ENCODE peak calls at places on chromosomes 11 and 22, in ten cellular contexts. W, I, Q, V, K, L, X, Y, F and E are unnamed samples.

GRCh38 chr11:108216988-108217387 is 5.5 kb downstream of the NPAT start:
- DNase-seq in I (no peak), L (no peak), V (no peak), F (no peak), K (no peak), X (no peak), Y (no peak), W (no peak), Q (no peak), E (no peak)

GRCh38 chr11:101555366-101555765 is 28.4 kb downstream of the TRPC6 start:
- DNase-seq in K (no peak), W (no peak), X (no peak), Y (no peak), V (no peak), L (no peak), F (no peak), Q (no peak), I (no peak), E (no peak)

GRCh38 chr11:47997063-47998053 is 17.0 kb downstream of the PTPRJ start:
- DNase-seq in L (no peak), X (no peak), F (no peak), Y (no peak), W (no peak), Q (no peak), V (no peak), I (no peak), K (no peak), E (no peak)

GRCh38 chr11:3836903-3837302 is 3.9 kb downstream of the RHOG start:
- DNase-seq in V (no peak), Q (no peak), W (no peak), Y (peak; percentile 43), F (no peak), K (no peak), I (no peak), X (no peak), L (no peak), E (no peak)

GRCh38 chr11:29321293-29322132 is 695.3 kb downstream of the KCNA4 start:
- DNase-seq in I (peak; percentile 39), Y (no peak), F (peak; percentile 55), K (no peak), W (peak; percentile 81), Q (no peak), L (peak; percentile 72), X (no peak), V (peak; percentile 81), E (no peak)

GRCh38 chr11:107468596-107468995 is 11.0 kb upstream of the CWF19L2 start:
- DNase-seq in L (peak; percentile 57), W (peak; percentile 11), K (no peak), X (no peak), Y (no peak), F (peak; percentile 23), V (no peak), Q (no peak), I (no peak), E (no peak)

GRCh38 chr11:125188021-125188420 is 23.5 kb downstream of the PKNOX2 start:
- DNase-seq in Y (no peak), L (peak; percentile 74), W (peak; percentile 61), F (no peak), X (no peak), I (no peak), Q (no peak), K (no peak), V (no peak), E (no peak)

GRCh38 chr22:19868773-19869471 is 14.2 kb upstream of the GNB1L start:
- DNase-seq in F (no peak), Y (no peak), L (peak; percentile 72), I (no peak), K (no peak), X (no peak), W (peak; percentile 70), Q (peak; percentile 6), V (no peak), E (no peak)

GRCh38 chr11:134131628-134132244 is 62.9 kb downstream of the JAM3 start:
- DNase-seq in I (no peak), V (no peak), L (no peak), W (no peak), Q (no peak), X (no peak), K (no peak), F (no peak), Y (no peak), E (no peak)

GRCh38 chr11:44427432-44427831 is 117.5 kb upstream of the ALX4 start:
- DNase-seq in I (no peak), K (no peak), Y (no peak), X (no peak), L (no peak), F (no peak), V (peak; percentile 2), Q (no peak), W (no peak), E (peak; percentile 88)

GRCh38 chr11:45259607-45260006 is 26.5 kb downstream of the SYT13 start:
- DNase-seq in K (no peak), L (no peak), X (no peak), Y (no peak), Q (no peak), F (peak; percentile 53), I (peak; percentile 61), W (peak; percentile 66), V (peak; percentile 83), E (no peak)

GRCh38 chr11:94747136-94748110 is 20.7 kb upstream of the AMOTL1 start:
- DNase-seq in V (peak; percentile 99), I (no peak), W (peak; percentile 97), K (no peak), L (peak; percentile 100), X (no peak), F (no peak), Q (no peak), Y (no peak), E (no peak)

GRCh38 chr11:95364324-95365295 is 133.6 kb upstream of the SESN3 start:
- DNase-seq in W (peak; percentile 68), L (peak; percentile 42), I (no peak), V (peak; percentile 73), Y (no peak), K (no peak), F (peak; percentile 30), Q (no peak), X (no peak), E (no peak)

GRCh38 chr11:18599739-18600230 is at the start of gene MISFA:
- DNase-seq in Q (no peak), V (no peak), X (no peak), I (no peak), Y (no peak), F (no peak), L (no peak), K (no peak), W (no peak), E (no peak)

GRCh38 chr11:18001191-18001590 is 11.7 kb downstream of the SERGEF start:
- DNase-seq in K (no peak), Y (no peak), V (no peak), I (no peak), Q (no peak), X (no peak), L (no peak), W (no peak), F (no peak), E (no peak)

GRCh38 chr22:49207008-49207775 is 620.5 kb downstream of the BRD1 start:
- DNase-seq in L (no peak), Q (peak; percentile 1), K (no peak), Y (no peak), X (no peak), F (no peak), W (no peak), I (no peak), V (no peak), E (peak; percentile 17)

GRCh38 chr22:30472994-30473720 is 1.3 kb upstream of the SEC14L3 start:
- DNase-seq in I (no peak), Y (no peak), L (peak; percentile 39), K (no peak), X (no peak), W (peak; percentile 21), V (no peak), F (no peak), Q (no peak), E (no peak)

GRCh38 chr11:128294685-128295079 is 292.7 kb downstream of the ETS1 start:
- DNase-seq in Q (no peak), V (peak; percentile 45), K (no peak), W (no peak), F (no peak), Y (no peak), X (no peak), I (no peak), L (no peak), E (no peak)
- H3K4me1 ChIP-seq in Q (peaks cover 3% of the 10 kb centered on the region), V (peaks cover 39% of the 10 kb centered on the region), K (peaks cover 2% of the 10 kb centered on the region), W (peaks cover 4% of the 10 kb centered on the region), F (peaks cover 43% of the 10 kb centered on the region), Y (peaks cover 100% of the 10 kb centered on the region), X (peaks cover 16% of the 10 kb centered on the region), I (no peaks in the 10 kb centered on the region), L (no peaks in the 10 kb centered on the region), E (no peaks in the 10 kb centered on the region)

GRCh38 chr22:43996981-43997265 is 27.2 kb upstream of the PARVB start:
- DNase-seq in L (no peak), Y (no peak), F (no peak), Q (no peak), V (no peak), K (no peak), W (no peak), X (no peak), I (no peak), E (peak; percentile 76)
- H3K4me1 ChIP-seq in L (no peaks in the 10 kb centered on the region), Y (peaks cover 11% of the 10 kb centered on the region), F (no peaks in the 10 kb centered on the region), Q (peaks cover 10% of the 10 kb centered on the region), V (peaks cover 14% of the 10 kb centered on the region), K (no peaks in the 10 kb centered on the region), W (no peaks in the 10 kb centered on the region), X (peaks cover 2% of the 10 kb centered on the region), I (no peaks in the 10 kb centered on the region), E (no peaks in the 10 kb centered on the region)

DNA sequence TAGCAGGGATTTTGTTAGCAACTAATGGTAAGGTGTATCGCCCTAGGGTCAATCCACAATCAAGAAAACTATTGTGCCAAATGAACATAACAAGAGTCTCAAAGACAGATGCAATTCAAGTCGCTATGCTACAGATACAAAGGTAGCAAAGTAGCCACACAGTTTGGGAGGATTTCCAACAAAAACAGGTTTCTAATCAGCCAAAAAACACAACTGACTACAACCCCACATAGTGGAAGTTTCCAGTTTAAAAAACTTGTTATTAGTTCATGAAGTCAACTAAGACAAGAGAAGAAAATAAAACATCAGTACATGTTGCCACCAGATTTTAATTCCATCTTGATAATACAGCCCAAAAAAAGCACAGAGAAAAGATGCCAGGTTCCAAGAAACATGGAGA is 38.0 kb downstream of the MYH9 start:
- DNase-seq in L (no peak), Y (no peak), I (no peak), W (no peak), K (no peak), Q (no peak), X (no peak), V (no peak), F (no peak), E (no peak)
- H3K4me1 ChIP-seq in L (peaks cover 57% of the 10 kb centered on the region), Y (peaks cover 94% of the 10 kb centered on the region), I (peaks cover 44% of the 10 kb centered on the region), W (peaks cover 77% of the 10 kb centered on the region), K (peaks cover 11% of the 10 kb centered on the region), Q (peaks cover 36% of the 10 kb centered on the region), X (peaks cover 79% of the 10 kb centered on the region), V (peaks cover 32% of the 10 kb centered on the region), F (peaks cover 35% of the 10 kb centered on the region), E (peaks cover 24% of the 10 kb centered on the region)

GRCh38 chr11:2088284-2088683 is 50.9 kb downstream of the IGF2 start:
- DNase-seq in K (no peak), Q (no peak), I (no peak), W (no peak), X (no peak), V (no peak), F (no peak), Y (no peak), L (no peak), E (peak; percentile 32)
- H3K4me1 ChIP-seq in K (no peaks in the 10 kb centered on the region), Q (peaks cover 2% of the 10 kb centered on the region), I (peaks cover 4% of the 10 kb centered on the region), W (peaks cover 10% of the 10 kb centered on the region), X (peaks cover 9% of the 10 kb centered on the region), V (peaks cover 10% of the 10 kb centered on the region), F (no peaks in the 10 kb centered on the region), Y (peaks cover 12% of the 10 kb centered on the region), L (no peaks in the 10 kb centered on the region), E (no peaks in the 10 kb centered on the region)

GRCh38 chr11:60810151-60810550 is 25.0 kb downstream of the MS4A10 start:
- DNase-seq in W (no peak), Q (no peak), L (no peak), X (no peak), F (no peak), Y (no peak), V (no peak), I (no peak), K (no peak), E (no peak)
- H3K4me1 ChIP-seq in W (no peaks in the 10 kb centered on the region), Q (no peaks in the 10 kb centered on the region), L (no peaks in the 10 kb centered on the region), X (no peaks in the 10 kb centered on the region), F (no peaks in the 10 kb centered on the region), Y (no peaks in the 10 kb centered on the region), V (no peaks in the 10 kb centered on the region), I (no peaks in the 10 kb centered on the region), K (no peaks in the 10 kb centered on the region), E (no peaks in the 10 kb centered on the region)